ENCODE peak calls at places on chromosome 3, in six cellular contexts. R, J, I, W, Z and T are unnamed samples. For H3K4me1, the result is how much of the 10 kb centered on the place peaks cover.

GRCh38 chr3:119690043-119690656 is 12.7 kb upstream of the CFAP91 start:
- DNase-seq in J (no peak), W (no peak), R (peak), I (no peak), Z (no peak), T (no peak)

GRCh38 chr3:148084931-148085330 is 612.8 kb upstream of the AGTR1 start:
- DNase-seq in I (no peak), W (no peak), Z (no peak), R (no peak), J (no peak), T (no peak)

GRCh38 chr3:72054976-72055375 is 270.0 kb upstream of the PROK2 start:
- DNase-seq in I (no peak), W (no peak), Z (no peak), R (no peak), J (no peak), T (no peak)

GRCh38 chr3:107959767-107960166 is 131.1 kb downstream of the CD47 start:
- DNase-seq in R (no peak), Z (no peak), I (no peak), W (no peak), J (no peak), T (no peak)

GRCh38 chr3:36957072-36957471 is 12.2 kb upstream of the TRANK1 start:
- DNase-seq in I (no peak), J (no peak), Z (no peak), W (no peak), R (no peak), T (no peak)

GRCh38 chr3:178159691-178160090 is 376.5 kb upstream of the KCNMB2 start:
- DNase-seq in I (no peak), W (no peak), R (no peak), J (no peak), Z (no peak), T (no peak)

GRCh38 chr3:183534249-183534648 is 21.3 kb downstream of the KLHL6 start:
- DNase-seq in Z (no peak), R (no peak), W (no peak), I (no peak), J (no peak), T (no peak)

GRCh38 chr3:30263921-30264313 is 342.5 kb upstream of the TGFBR2 start:
- DNase-seq in W (no peak), I (no peak), R (no peak), Z (no peak), J (no peak), T (no peak)

GRCh38 chr3:31077021-31077601 is 182.7 kb upstream of the GADL1 start:
- DNase-seq in Z (no peak), J (no peak), W (no peak), I (no peak), R (peak), T (no peak)

GRCh38 chr3:111081008-111081545 is 9.5 kb downstream of the NECTIN3 start:
- DNase-seq in R (no peak), I (no peak), J (no peak), Z (no peak), W (no peak), T (no peak)

GRCh38 chr3:104396974-104397669 is 969.6 kb upstream of the ALCAM start:
- DNase-seq in R (no peak), J (no peak), W (no peak), Z (no peak), I (no peak), T (no peak)

GRCh38 chr3:171982829-171983228 is 56.5 kb upstream of the FNDC3B start:
- DNase-seq in J (no peak), W (no peak), R (no peak), I (no peak), Z (no peak), T (no peak)

GRCh38 chr3:81658322-81658997 is 103.0 kb downstream of the GBE1 start:
- DNase-seq in Z (no peak), J (no peak), R (no peak), W (no peak), I (no peak), T (no peak)

GRCh38 chr3:129608087-129608935 is 1.8 kb upstream of the PLXND1 start:
- DNase-seq in W (no peak), I (no peak), R (no peak), J (no peak), Z (no peak), T (peak)

GRCh38 chr3:98057631-98058030 is 22.5 kb upstream of the GABRR3 start:
- DNase-seq in W (no peak), J (no peak), Z (no peak), I (no peak), R (no peak), T (no peak)

GRCh38 chr3:70927239-70927638 is 614.8 kb upstream of the MDFIC2 start:
- DNase-seq in Z (no peak), J (no peak), I (no peak), R (no peak), W (no peak), T (no peak)

GRCh38 chr3:13379191-13379830 is 40.8 kb downstream of the NUP210 start:
- DNase-seq in J (no peak), Z (no peak), I (no peak), W (peak), R (peak), T (peak)

GRCh38 chr3:124202754-124203153 is 210.8 kb upstream of the ROPN1 start:
- DNase-seq in Z (peak), R (peak), W (peak), J (no peak), I (peak), T (peak)

GRCh38 chr3:187667526-187667925 is 2.7 kb downstream of the SST start:
- DNase-seq in R (no peak), Z (no peak), I (no peak), J (no peak), W (no peak), T (no peak)

GRCh38 chr3:55591893-55592292 is 104.8 kb upstream of the WNT5A start:
- DNase-seq in Z (no peak), I (no peak), R (peak), W (no peak), J (no peak), T (no peak)

GRCh38 chr3:126319701-126320295 is 37.4 kb downstream of the KLF15 start:
- DNase-seq in I (no peak), Z (no peak), R (no peak), W (no peak), J (peak), T (no peak)

GRCh38 chr3:130825762-130826297 is 68.1 kb upstream of the ATP2C1 start:
- DNase-seq in R (peak), Z (no peak), W (no peak), I (no peak), J (no peak), T (no peak)

GRCh38 chr3:119297169-119297568 is 3.0 kb downstream of the ARHGAP31 start:
- DNase-seq in J (peak), R (peak), W (peak), I (no peak), Z (peak), T (no peak)

GRCh38 chr3:159664011-159664410 is 324.6 kb upstream of the IL12A start:
- DNase-seq in W (no peak), Z (no peak), J (no peak), I (no peak), R (no peak), T (no peak)

GRCh38 chr3:171333784-171334464 is 126.3 kb downstream of the TNIK start:
- DNase-seq in Z (no peak), I (no peak), R (no peak), J (no peak), W (no peak), T (no peak)

GRCh38 chr3:134709076-134709475 is 58.3 kb upstream of the KY start:
- DNase-seq in R (no peak), I (no peak), Z (no peak), J (no peak), W (no peak), T (no peak)

GRCh38 chr3:179068779-179069530 is 2.7 kb downstream of the ZMAT3 start:
- DNase-seq in R (no peak), Z (no peak), I (peak), J (no peak), W (no peak), T (no peak)

GRCh38 chr3:181458857-181459256 is 252.9 kb upstream of the SOX2 start:
- DNase-seq in Z (no peak), W (no peak), J (no peak), R (no peak), I (no peak), T (no peak)

GRCh38 chr3:196968233-196969000 is at the start of gene PIGZ:
- DNase-seq in J (peak), I (peak), R (peak), W (no peak), Z (no peak), T (no peak)

GRCh38 chr3:118932822-118933558 is 101.7 kb downstream of the IGSF11 start:
- DNase-seq in W (peak), I (no peak), R (peak), J (no peak), Z (peak), T (no peak)

GRCh38 chr3:52121459-52121795 is 32.8 kb downstream of the POC1A start:
- DNase-seq in R (peak), I (peak), Z (no peak), W (peak), J (peak), T (peak)

GRCh38 chr3:95172144-95172543 is 1109.3 kb downstream of the NSUN3 start:
- DNase-seq in J (no peak), R (no peak), W (no peak), Z (no peak), I (no peak), T (no peak)

GRCh38 chr3:43695863-43696262 is 5.1 kb downstream of the ABHD5 start:
- DNase-seq in J (no peak), Z (no peak), W (no peak), I (no peak), R (no peak), T (no peak)

GRCh38 chr3:99965077-99965476 is 147.4 kb downstream of the CMSS1 start:
- DNase-seq in W (no peak), J (no peak), R (peak), I (no peak), Z (no peak), T (no peak)

GRCh38 chr3:161217496-161217895 is 3.6 kb upstream of the NMD3 start:
- DNase-seq in J (no peak), Z (no peak), W (no peak), I (no peak), R (peak), T (peak)

DNA sequence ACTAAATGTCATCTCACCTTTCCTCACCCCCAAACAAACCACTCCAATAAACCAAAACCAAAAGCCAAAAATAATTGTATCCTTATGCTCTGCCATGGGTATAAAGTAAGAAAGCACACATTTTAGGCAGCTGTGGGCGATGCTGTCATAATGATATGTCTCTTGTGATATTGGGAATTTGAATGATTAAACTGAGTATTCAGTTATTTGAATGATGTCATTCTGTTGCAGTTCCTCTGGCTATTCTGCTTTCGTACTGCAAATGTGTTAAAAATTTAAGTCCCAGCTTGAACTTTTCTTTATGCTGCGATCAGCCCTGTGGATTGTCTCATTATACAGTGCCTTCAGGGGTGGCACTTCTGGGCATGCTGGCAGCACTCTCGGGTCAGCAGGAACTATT is 10.8 kb upstream of the NR1D2 start:
- DNase-seq in J (no peak), Z (no peak), R (no peak), I (no peak), W (no peak), T (no peak)
- H3K4me1 ChIP-seq in J (under half), Z (under half), R (under half), I (under half), W (under half), T (under half)

DNA sequence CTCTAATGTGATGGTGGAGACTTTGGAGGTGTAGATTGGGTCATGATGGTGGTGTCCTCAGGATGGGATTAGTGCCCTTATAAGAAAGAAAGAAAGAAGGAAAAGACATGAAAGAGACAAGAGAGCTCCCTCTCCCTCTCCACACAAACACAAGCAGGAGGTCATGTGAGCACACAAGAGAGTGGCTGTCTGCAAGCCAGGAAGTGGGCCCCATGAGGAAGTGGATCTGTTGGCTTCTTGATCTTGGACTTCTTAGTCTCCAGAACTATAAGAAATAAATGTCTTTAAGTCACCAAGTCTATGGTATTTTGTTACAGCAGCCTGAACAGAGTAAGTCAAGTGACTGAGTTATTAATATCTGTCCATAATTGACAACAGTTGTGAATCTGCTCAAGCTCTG is 17.1 kb downstream of the IQCB1 start:
- DNase-seq in Z (no peak), R (no peak), I (no peak), W (no peak), J (no peak), T (peak)
- H3K27ac ChIP-seq in Z (no peak), R (no peak), I (no peak), W (no peak), J (no peak), T (no peak)

GRCh38 chr3:149634072-149634471 is 23.8 kb downstream of the WWTR1 start:
- DNase-seq in I (no peak), Z (no peak), W (no peak), J (no peak), R (no peak), T (no peak)

GRCh38 chr3:149634573-149634972 is 23.3 kb downstream of the WWTR1 start:
- DNase-seq in J (no peak), I (no peak), Z (no peak), R (peak), W (no peak), T (no peak)

GRCh38 chr3:149632225-149632624 is 25.6 kb downstream of the WWTR1 start:
- DNase-seq in J (no peak), I (no peak), R (no peak), Z (no peak), W (no peak), T (no peak)

GRCh38 chr3:149628957-149629670 is 28.7 kb downstream of the WWTR1 start:
- DNase-seq in W (no peak), I (no peak), Z (no peak), R (no peak), J (no peak), T (no peak)

DNA sequence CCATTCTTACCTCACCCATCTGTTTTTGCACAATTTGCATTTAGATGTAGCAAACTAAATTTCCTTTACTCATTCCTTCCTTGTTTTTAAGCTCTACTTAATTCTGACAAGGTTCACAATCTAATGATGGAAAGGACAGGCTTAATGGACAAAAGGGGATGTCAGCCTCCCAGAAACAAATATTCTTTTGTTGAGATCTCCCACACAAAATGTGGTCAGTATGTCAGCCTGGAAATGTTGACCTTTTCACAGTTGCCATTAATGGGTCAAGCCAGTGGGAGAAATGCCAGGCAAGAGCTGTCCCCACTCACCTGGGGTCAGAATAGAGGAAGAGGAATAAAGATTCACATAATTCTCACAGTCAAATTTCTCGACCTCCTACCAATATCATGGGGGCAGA is 27.0 kb downstream of the WWTR1 start:
- DNase-seq in I (no peak), J (no peak), Z (no peak), W (no peak), R (no peak), T (no peak)
- H3K4me1 ChIP-seq in I (under half), J (under half), Z (under half), W (under half), R (under half), T (under half)

DNA sequence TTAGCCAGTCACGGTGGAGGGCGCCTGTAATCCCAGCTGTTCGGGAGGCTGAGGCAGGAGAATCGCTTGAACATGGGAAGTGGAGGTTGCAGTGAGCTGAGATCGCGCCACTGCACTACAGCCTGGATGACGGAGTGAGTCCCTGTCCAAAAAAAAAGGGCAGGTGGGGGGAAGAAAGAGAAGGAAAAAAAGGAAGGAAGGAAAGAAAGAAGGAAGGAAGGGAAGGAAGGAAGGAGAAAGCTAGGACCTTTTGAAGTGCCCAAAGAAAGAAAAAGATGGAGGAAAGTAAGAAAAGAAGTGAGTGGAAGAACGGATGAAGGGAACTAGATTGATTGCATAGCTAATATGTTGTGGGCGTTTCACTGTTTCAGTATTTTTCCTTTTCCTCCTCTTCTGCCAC is 41.9 kb downstream of the BHLHE40 start:
- DNase-seq in R (no peak), Z (no peak), J (no peak), W (no peak), I (no peak), T (no peak)
- H3K27ac ChIP-seq in R (peak), Z (no peak), J (no peak), W (no peak), I (no peak), T (no peak)

GRCh38 chr3:115789480-115789879 is 166.2 kb downstream of the GAP43 start:
- DNase-seq in J (no peak), Z (no peak), R (no peak), W (no peak), I (no peak), T (no peak)

GRCh38 chr3:115785782-115786181 is 162.5 kb downstream of the GAP43 start:
- DNase-seq in R (no peak), Z (no peak), J (no peak), I (no peak), W (no peak), T (no peak)

GRCh38 chr3:115790759-115791158 is 167.4 kb downstream of the GAP43 start:
- DNase-seq in J (no peak), I (no peak), R (peak), W (no peak), Z (no peak), T (no peak)

GRCh38 chr3:115787818-115788217 is 164.5 kb downstream of the GAP43 start:
- DNase-seq in W (no peak), I (no peak), R (no peak), Z (no peak), J (no peak), T (no peak)

DNA sequence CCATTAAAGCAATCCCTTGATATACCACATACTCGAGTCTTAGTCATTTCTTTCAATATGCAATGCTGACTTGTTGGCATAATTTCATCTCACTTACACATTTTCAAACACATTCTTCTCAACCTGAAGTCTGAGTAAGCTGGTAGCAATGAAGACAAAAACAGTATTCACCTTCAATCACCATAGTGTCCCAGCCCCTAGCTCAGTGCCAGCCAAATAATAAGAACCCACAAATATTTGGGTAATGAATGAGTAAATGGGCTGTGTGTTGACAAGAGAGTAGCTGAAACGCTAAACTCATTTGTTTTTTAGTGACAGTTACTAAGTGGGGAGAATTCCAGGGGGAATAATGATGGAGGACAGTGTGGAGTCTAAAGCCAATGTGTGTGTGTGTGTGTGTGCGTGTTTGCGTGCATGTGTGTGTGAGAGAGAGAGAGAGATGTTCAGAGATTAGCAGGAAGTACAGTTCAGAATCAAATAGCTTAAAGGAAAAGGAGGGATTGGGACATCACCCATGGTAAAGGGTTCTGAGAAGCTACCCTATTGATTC is 165.7 kb downstream of the GAP43 start:
- DNase-seq in W (no peak), I (no peak), R (no peak), Z (no peak), J (no peak), T (no peak)
- H3K4me1 ChIP-seq in W (under half), I (under half), R (under half), Z (under half), J (under half), T (under half)

GRCh38 chr3:156240642-156241041 is 120.3 kb downstream of the KCNAB1 start:
- DNase-seq in I (no peak), Z (no peak), R (no peak), J (no peak), W (no peak), T (no peak)
- H3K27ac ChIP-seq in I (no peak), Z (no peak), R (no peak), J (no peak), W (no peak), T (no peak)

DNA sequence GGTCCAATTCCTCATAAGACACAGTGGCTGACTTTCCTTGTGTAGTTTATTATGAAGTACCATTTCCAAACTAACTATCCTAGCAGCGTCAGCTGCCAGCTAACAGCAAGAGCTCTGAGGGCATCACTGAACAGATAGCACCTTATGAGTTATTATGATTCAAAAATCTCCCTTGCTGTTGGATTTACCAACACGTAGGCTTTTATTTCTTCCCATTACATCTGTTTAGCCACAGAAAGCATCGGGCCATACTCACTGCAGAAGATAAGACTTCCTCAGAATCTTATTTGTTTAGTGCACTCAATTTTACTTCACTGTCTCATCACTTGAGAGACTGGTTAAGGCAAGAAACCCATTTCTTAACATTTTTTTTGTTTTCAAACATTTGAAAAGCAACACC is 16.2 kb downstream of the CLDN1 start:
- DNase-seq in R (no peak), J (no peak), Z (no peak), W (no peak), I (no peak), T (no peak)
- H3K4me1 ChIP-seq in R (under half), J (under half), Z (under half), W (under half), I (under half), T (under half)

GRCh38 chr3:141452045-141452444 is 34.8 kb upstream of the RASA2 start:
- DNase-seq in W (no peak), R (peak), Z (no peak), J (no peak), I (no peak), T (no peak)

GRCh38 chr3:141452773-141453172 is 34.1 kb upstream of the RASA2 start:
- DNase-seq in I (no peak), J (no peak), W (no peak), R (no peak), Z (no peak), T (no peak)

GRCh38 chr3:141448606-141449216 is 38.1 kb upstream of the RASA2 start:
- DNase-seq in R (no peak), W (no peak), I (no peak), Z (no peak), J (no peak), T (no peak)

GRCh38 chr3:141449424-141449823 is 37.4 kb upstream of the RASA2 start:
- DNase-seq in J (no peak), R (no peak), W (no peak), I (no peak), Z (no peak), T (no peak)

GRCh38 chr3:141450727-141451378 is 36.0 kb upstream of the RASA2 start:
- DNase-seq in J (no peak), I (no peak), R (no peak), W (no peak), Z (no peak), T (no peak)
- H3K27ac ChIP-seq in J (no peak), I (no peak), R (no peak), W (peak), Z (no peak), T (peak)